ENCODE peak calls at places on chromosomes 3 and 15, in four cellular contexts. One of them, this sample, is unnamed.
A peak's percentile ranks its signal among the peaks of the same experiment; 100 is the strongest.

GRCh38 chr3:159200176-159200575 is 398.3 kb downstream of the MFSD1 start:
- DNase-seq in activated CD8-positive, alpha-beta T cell treated with anti-CD3 and anti-CD28 coated beads, Interleukin-2, amount 10 ng/mL, durations not matched to agents 7 days and 5 days: no peak
- DNase-seq in occipital lobe: no peak
- DNase-seq in HS-5: peak; percentile 86
- DNase-seq in this sample: no peak

GRCh38 chr3:184335291-184335660 is 2.1 kb upstream of the FAM131A start:
- DNase-seq in occipital lobe: no peak
- DNase-seq in activated CD8-positive, alpha-beta T cell treated with anti-CD3 and anti-CD28 coated beads, Interleukin-2, amount 10 ng/mL, durations not matched to agents 7 days and 5 days: no peak
- DNase-seq in HS-5: no peak
- DNase-seq in this sample: no peak

GRCh38 chr15:56342653-56343052 is 22.6 kb upstream of the TEX9 start:
- DNase-seq in activated CD8-positive, alpha-beta T cell treated with anti-CD3 and anti-CD28 coated beads, Interleukin-2, amount 10 ng/mL, durations not matched to agents 7 days and 5 days: no peak
- DNase-seq in occipital lobe: no peak
- DNase-seq in HS-5: no peak
- DNase-seq in this sample: no peak

GRCh38 chr3:32593903-32594525 is 23.4 kb upstream of the DYNC1LI1 start:
- DNase-seq in activated CD8-positive, alpha-beta T cell treated with anti-CD3 and anti-CD28 coated beads, Interleukin-2, amount 10 ng/mL, durations not matched to agents 7 days and 5 days: no peak
- DNase-seq in HS-5: peak; percentile 41
- DNase-seq in occipital lobe: peak; percentile 26
- DNase-seq in this sample: no peak

GRCh38 chr3:134299185-134299887 is 48.7 kb upstream of the RYK start:
- DNase-seq in activated CD8-positive, alpha-beta T cell treated with anti-CD3 and anti-CD28 coated beads, Interleukin-2, amount 10 ng/mL, durations not matched to agents 7 days and 5 days: no peak
- DNase-seq in HS-5: no peak
- DNase-seq in occipital lobe: no peak
- DNase-seq in this sample: no peak

GRCh38 chr3:66267031-66267430 is 46.2 kb downstream of the SLC25A26 start:
- DNase-seq in HS-5: no peak
- DNase-seq in occipital lobe: no peak
- DNase-seq in activated CD8-positive, alpha-beta T cell treated with anti-CD3 and anti-CD28 coated beads, Interleukin-2, amount 10 ng/mL, durations not matched to agents 7 days and 5 days: no peak
- DNase-seq in this sample: no peak

GRCh38 chr3:191549377-191549776 is 88.4 kb downstream of the PYDC2 start:
- DNase-seq in activated CD8-positive, alpha-beta T cell treated with anti-CD3 and anti-CD28 coated beads, Interleukin-2, amount 10 ng/mL, durations not matched to agents 7 days and 5 days: no peak
- DNase-seq in occipital lobe: no peak
- DNase-seq in HS-5: no peak
- DNase-seq in this sample: no peak

GRCh38 chr3:158845748-158846350 is 44.0 kb downstream of the MFSD1 start:
- DNase-seq in occipital lobe: no peak
- DNase-seq in HS-5: no peak
- DNase-seq in activated CD8-positive, alpha-beta T cell treated with anti-CD3 and anti-CD28 coated beads, Interleukin-2, amount 10 ng/mL, durations not matched to agents 7 days and 5 days: peak; percentile 53
- DNase-seq in this sample: peak; percentile 31

GRCh38 chr3:30770387-30770786 is 124.1 kb downstream of the GADL1 start:
- DNase-seq in HS-5: peak; percentile 88
- DNase-seq in activated CD8-positive, alpha-beta T cell treated with anti-CD3 and anti-CD28 coated beads, Interleukin-2, amount 10 ng/mL, durations not matched to agents 7 days and 5 days: no peak
- DNase-seq in occipital lobe: no peak
- DNase-seq in this sample: no peak

GRCh38 chr15:56356616-56357015 is 8.6 kb upstream of the TEX9 start:
- DNase-seq in occipital lobe: no peak
- DNase-seq in HS-5: no peak
- DNase-seq in activated CD8-positive, alpha-beta T cell treated with anti-CD3 and anti-CD28 coated beads, Interleukin-2, amount 10 ng/mL, durations not matched to agents 7 days and 5 days: no peak
- DNase-seq in this sample: no peak

GRCh38 chr3:9195390-9195789 is 54.1 kb downstream of the SRGAP3 start:
- DNase-seq in activated CD8-positive, alpha-beta T cell treated with anti-CD3 and anti-CD28 coated beads, Interleukin-2, amount 10 ng/mL, durations not matched to agents 7 days and 5 days: no peak
- DNase-seq in occipital lobe: no peak
- DNase-seq in HS-5: no peak
- DNase-seq in this sample: no peak

GRCh38 chr3:166527325-166527724 is 690.1 kb upstream of the BCHE start:
- DNase-seq in HS-5: peak; percentile 8
- DNase-seq in occipital lobe: no peak
- DNase-seq in activated CD8-positive, alpha-beta T cell treated with anti-CD3 and anti-CD28 coated beads, Interleukin-2, amount 10 ng/mL, durations not matched to agents 7 days and 5 days: no peak
- DNase-seq in this sample: no peak

GRCh38 chr15:75836953-75837321 is 6.3 kb upstream of the UBE2Q2 start:
- DNase-seq in activated CD8-positive, alpha-beta T cell treated with anti-CD3 and anti-CD28 coated beads, Interleukin-2, amount 10 ng/mL, durations not matched to agents 7 days and 5 days: peak; percentile 79
- DNase-seq in occipital lobe: no peak
- DNase-seq in HS-5: peak; percentile 36
- DNase-seq in this sample: peak; percentile 84

This sample was measured in activated CD4-positive, alpha-beta memory T cell treated with anti-CD3 and anti-CD28 coated beads, Interleukin-2, amount 10 ng/mL, durations not matched to agents 7 days and 5 days.